ENCODE peak calls at places on chromosome 20, in eight cellular contexts. H is choroid plexus epithelial cell; M is heart left ventricle; S is AG10803; E is AG09319; L is activated CD8-positive, alpha-beta T cell treated with anti-CD3 and anti-CD28 coated beads for 36 hours; D is foreskin keratinocyte; A is fibroblast of lung. U is an unnamed sample.

GRCh38 chr20:62816031-62816878 is 595 bp upstream of the COL9A3 start:
- DNase-seq in S (no peak), D (no peak), H (no peak), M (no peak), A (no peak), E (no peak), L (no peak), U (no peak)

GRCh38 chr20:33803921-33804337 is 7.2 kb upstream of the CHMP4B start:
- DNase-seq in M (no peak), D (peak), S (peak), E (no peak), A (peak), H (peak), L (no peak), U (no peak)

GRCh38 chr20:57711311-57711712 is 1.5 kb upstream of the PMEPA1 start:
- DNase-seq in A (no peak), D (no peak), H (no peak), M (no peak), L (no peak), E (no peak), S (no peak), U (no peak)

GRCh38 chr20:19120569-19120968 is 91.9 kb upstream of the SLC24A3 start:
- DNase-seq in S (no peak), E (no peak), M (no peak), A (no peak), D (no peak), L (no peak), H (no peak), U (no peak)

GRCh38 chr20:58022711-58023110 is 205.7 kb downstream of the ANKRD60 start:
- DNase-seq in L (no peak), E (no peak), H (no peak), D (no peak), S (no peak), M (no peak), A (peak), U (no peak)

GRCh38 chr20:62768815-62769287 is 27.4 kb upstream of the MRGBP start:
- DNase-seq in E (no peak), H (peak), A (peak), D (peak), M (peak), S (peak), L (no peak), U (no peak)

GRCh38 chr20:3420211-3420707 is 12.8 kb upstream of the DNAAF9 start:
- DNase-seq in M (peak), H (peak), D (peak), A (peak), L (peak), S (peak), E (no peak), U (peak)

GRCh38 chr20:50855498-50856474 is 60.9 kb downstream of the BCAS4 start:
- DNase-seq in L (no peak), E (no peak), H (no peak), M (no peak), D (peak), S (no peak), A (peak), U (no peak)

GRCh38 chr20:1893721-1894470 is 1.3 kb upstream of the SIRPA start:
- DNase-seq in E (no peak), H (no peak), S (no peak), D (no peak), L (no peak), M (no peak), A (no peak), U (no peak)

GRCh38 chr20:1888796-1889463 is 6.3 kb upstream of the SIRPA start:
- DNase-seq in H (peak), S (peak), A (no peak), E (no peak), D (peak), L (no peak), M (no peak), U (no peak)

GRCh38 chr20:53428997-53429396 is 164.6 kb downstream of the ZNF217 start:
- DNase-seq in E (no peak), M (no peak), D (no peak), S (no peak), A (no peak), L (no peak), H (no peak), U (no peak)

GRCh38 chr20:11671015-11671511 is 246.6 kb upstream of the BTBD3 start:
- DNase-seq in D (no peak), H (no peak), E (no peak), L (no peak), S (no peak), M (no peak), A (no peak), U (no peak)

GRCh38 chr20:9028419-9028818 is 40.5 kb upstream of the PLCB4 start:
- DNase-seq in S (no peak), D (no peak), H (no peak), L (no peak), A (no peak), E (no peak), M (no peak), U (no peak)

GRCh38 chr20:44714701-44715494 is at the start of gene CCN5:
- DNase-seq in H (peak), D (no peak), E (no peak), A (peak), L (no peak), M (peak), S (peak), U (no peak)

GRCh38 chr20:10654630-10655029 is 19.2 kb downstream of the JAG1 start:
- DNase-seq in E (no peak), L (no peak), H (no peak), S (no peak), D (no peak), M (no peak), A (no peak), U (peak)

GRCh38 chr20:32206383-32207210 is 946 bp downstream of the PLAGL2 start:
- DNase-seq in L (peak), A (no peak), M (no peak), E (no peak), S (no peak), H (no peak), D (no peak), U (no peak)

GRCh38 chr20:10007747-10008146 is 27.0 kb upstream of the ANKEF1 start:
- DNase-seq in A (no peak), S (no peak), L (no peak), E (no peak), D (no peak), M (no peak), H (no peak), U (no peak)

GRCh38 chr20:63766695-63767426 is 27.3 kb downstream of the SLC2A4RG start:
- DNase-seq in D (no peak), S (no peak), H (no peak), A (no peak), M (peak), L (no peak), E (no peak), U (no peak)

GRCh38 chr20:2130668-2131067 is 29.0 kb downstream of the STK35 start:
- DNase-seq in L (no peak), S (no peak), M (no peak), E (no peak), H (no peak), A (peak), D (no peak), U (no peak)

GRCh38 chr20:36281785-36282380 is 24.3 kb upstream of the DLGAP4 start:
- DNase-seq in D (no peak), S (no peak), H (no peak), A (no peak), E (no peak), L (no peak), M (no peak), U (no peak)

GRCh38 chr20:50029697-50030428 is 47.1 kb downstream of the SNAI1 start:
- DNase-seq in H (peak), A (peak), S (peak), M (peak), L (no peak), D (no peak), E (peak), U (no peak)

GRCh38 chr20:49579874-49580817 is 12.2 kb upstream of the PTGIS start:
- DNase-seq in L (no peak), H (peak), A (peak), M (peak), D (no peak), E (peak), S (peak), U (no peak)

GRCh38 chr20:10476319-10476724 is 41.2 kb downstream of the SLX4IP start:
- DNase-seq in H (no peak), M (no peak), L (peak), A (peak), S (peak), E (no peak), D (no peak), U (peak)

GRCh38 chr20:48550814-48551213 is 277.0 kb downstream of the PREX1 start:
- DNase-seq in L (no peak), H (no peak), D (no peak), M (no peak), A (peak), E (no peak), S (no peak), U (no peak)

GRCh38 chr20:37198962-37199660 is 19.8 kb upstream of the MROH8 start:
- DNase-seq in E (no peak), D (no peak), A (no peak), H (no peak), M (no peak), L (no peak), S (no peak), U (no peak)

DNA sequence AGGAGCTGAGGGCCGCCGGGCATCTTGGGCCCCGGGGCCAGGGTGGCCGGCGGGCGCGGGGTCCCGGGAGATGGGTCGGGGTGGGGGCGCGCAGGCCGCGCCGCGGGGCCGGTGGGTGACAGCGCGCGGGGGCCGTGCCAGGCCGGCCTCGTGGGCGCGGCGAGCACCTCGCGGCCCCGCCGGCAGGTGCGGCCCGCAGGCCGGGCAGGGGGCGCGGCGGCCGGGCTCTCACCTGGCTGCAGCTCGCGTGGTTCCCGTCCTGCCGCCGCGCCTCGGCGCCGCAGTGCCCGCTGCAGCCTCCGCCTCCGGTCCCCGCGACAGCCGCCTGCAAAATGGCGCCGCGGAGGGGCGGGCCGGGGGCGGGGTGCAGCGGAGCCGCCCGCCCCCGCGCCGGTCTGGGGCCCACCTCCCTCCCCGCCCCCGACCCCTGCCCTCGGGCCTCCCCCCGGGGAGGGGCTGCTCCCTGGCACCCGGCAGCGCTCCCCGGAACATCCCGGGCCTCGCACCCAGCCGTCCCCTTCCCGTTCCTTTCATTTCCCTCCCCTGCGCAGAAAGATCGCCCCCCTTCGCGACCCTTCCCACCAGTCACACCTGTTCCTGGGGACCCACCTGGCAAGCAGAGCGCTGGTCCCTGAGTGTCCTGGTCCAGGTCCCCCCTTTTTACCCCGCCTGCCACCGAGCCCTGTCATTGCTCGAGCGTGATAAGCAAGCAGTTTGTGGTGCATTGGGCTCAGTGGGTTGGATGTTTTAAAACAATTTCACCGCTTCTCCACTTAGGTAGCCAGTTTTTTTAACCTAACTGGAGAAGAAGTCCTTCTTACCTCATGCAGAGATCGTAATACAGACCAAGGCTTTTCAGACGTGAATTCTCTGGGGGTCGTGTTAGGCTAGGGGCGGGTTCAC is at the start of gene SLC23A2:
- DNase-seq in L (peak), H (no peak), D (no peak), E (no peak), M (peak), S (no peak), A (peak), U (peak)
- TF ChIP-seq CTCF in L (no peak), H (no peak), D (no peak), E (no peak), M (no peak), S (no peak), A (no peak), U (no peak)

GRCh38 chr20:40941023-40941655 is 87.5 kb upstream of the TOP1 start:
- DNase-seq in A (no peak), H (peak), L (no peak), D (no peak), M (no peak), S (no peak), E (no peak), U (no peak)

GRCh38 chr20:40939667-40940066 is 89.0 kb upstream of the TOP1 start:
- DNase-seq in D (no peak), H (no peak), M (no peak), L (no peak), S (no peak), A (no peak), E (no peak), U (no peak)

GRCh38 chr20:40942015-40942414 is 86.6 kb upstream of the TOP1 start:
- DNase-seq in M (no peak), A (no peak), L (no peak), D (no peak), S (no peak), E (no peak), H (no peak), U (no peak)

GRCh38 chr20:40933758-40934157 is 94.9 kb upstream of the TOP1 start:
- DNase-seq in D (no peak), H (no peak), E (no peak), L (no peak), S (no peak), A (no peak), M (no peak), U (no peak)

GRCh38 chr20:40938020-40938419 is 90.6 kb upstream of the TOP1 start:
- DNase-seq in A (no peak), L (peak), M (no peak), E (no peak), D (no peak), S (no peak), H (no peak), U (no peak)
- TF ChIP-seq CTCF in A (no peak), L (no peak), M (no peak), E (no peak), D (peak), S (no peak), H (peak), U (no peak)

GRCh38 chr20:21510995-21511394 is 2.9 kb downstream of the NKX2-2 start:
- DNase-seq in M (no peak), L (no peak), A (no peak), D (no peak), E (no peak), S (no peak), H (no peak), U (no peak)

GRCh38 chr20:21510414-21510971 is 3.4 kb downstream of the NKX2-2 start:
- DNase-seq in H (no peak), D (no peak), A (peak), M (no peak), S (peak), L (no peak), E (no peak), U (peak)

GRCh38 chr20:21509079-21509596 is 4.7 kb downstream of the NKX2-2 start:
- DNase-seq in A (no peak), S (no peak), L (no peak), E (no peak), M (no peak), D (no peak), H (no peak), U (no peak)

GRCh38 chr20:21508230-21509078 is 5.4 kb downstream of the NKX2-2 start:
- DNase-seq in M (no peak), H (no peak), D (no peak), S (no peak), A (no peak), L (no peak), E (no peak), U (no peak)

DNA sequence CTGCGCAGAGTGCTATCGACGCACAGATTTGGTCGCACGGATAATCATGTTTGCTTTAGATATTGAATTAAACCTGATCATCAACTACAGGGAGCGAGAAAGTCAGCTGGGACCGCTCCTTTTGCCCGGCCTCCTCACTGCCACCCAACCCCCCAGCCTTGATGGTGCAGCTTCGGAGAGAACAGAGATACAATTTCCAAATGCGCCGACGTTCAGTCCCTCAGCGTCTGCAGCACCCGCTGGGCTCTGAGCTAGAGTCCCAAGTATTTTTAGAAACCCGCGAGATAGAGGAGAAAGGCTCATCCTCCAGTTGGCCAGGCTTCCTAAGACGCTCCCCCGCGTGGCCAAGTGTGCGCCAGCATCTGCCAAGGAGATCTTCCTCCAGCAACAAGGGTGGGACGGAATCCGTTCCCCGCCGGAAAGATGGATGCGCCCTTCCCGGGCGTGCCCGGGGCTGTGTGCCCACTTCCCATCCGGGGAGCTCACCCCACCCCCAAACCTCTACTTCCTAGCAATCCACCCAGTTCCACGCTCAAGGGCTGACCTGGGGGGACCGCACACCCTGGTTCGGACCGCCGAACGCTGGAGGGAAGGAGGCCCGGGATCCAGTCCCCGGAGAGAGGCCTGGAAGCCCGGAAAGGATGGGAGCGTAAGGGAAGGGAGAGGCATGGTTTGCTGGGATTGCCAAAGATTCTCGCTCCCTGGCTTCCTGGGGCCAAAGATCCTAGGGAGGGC is 4.1 kb downstream of the NKX2-2 start:
- DNase-seq in L (no peak), M (no peak), E (no peak), H (peak), A (peak), S (peak), D (no peak), U (peak)
- TF ChIP-seq CTCF in L (no peak), M (no peak), E (peak), H (peak), A (peak), S (peak), D (peak), U (no peak)

GRCh38 chr20:4449977-4450715 is 271.6 kb upstream of the PRND start:
- DNase-seq in E (no peak), S (peak), M (no peak), A (peak), D (no peak), L (no peak), H (peak), U (no peak)
- TF ChIP-seq CTCF in E (peak), S (peak), M (no peak), A (peak), D (peak), L (no peak), H (peak), U (no peak)

U was measured in GM20000.